ENCODE peak calls at places on chromosomes 16 and 17, in five cellular contexts. H is colonic mucosa, V is esophagus muscularis mucosa, U is WTC11, D is fibroblast of the aortic adventitia. Q is an unnamed sample.

GRCh38 chr16:67537636-67538591 is 9.3 kb downstream of the RIPOR1 start:
- DNase-seq in H (peak; percentile 57), V (no peak), U (peak; percentile 42), D (no peak), Q (peak; percentile 77)

GRCh38 chr17:14070344-14071007 is 1.2 kb downstream of the COX10 start:
- DNase-seq in H (peak; percentile 43), V (no peak), U (no peak), D (no peak), Q (no peak)

GRCh38 chr16:23700509-23700908 is 12.5 kb downstream of the ERN2 start:
- DNase-seq in H (no peak), V (no peak), U (peak; percentile 65), D (no peak), Q (no peak)

GRCh38 chr17:71188811-71189492 is 931.9 kb upstream of the SOX9 start:
- DNase-seq in H (no peak), V (no peak), U (no peak), D (peak; percentile 49), Q (no peak)

GRCh38 chr17:51391992-51392654 is 131.8 kb downstream of the UTP18 start:
- DNase-seq in H (no peak), V (no peak), U (no peak), D (no peak), Q (no peak)

GRCh38 chr16:14560523-14560922 is 69.5 kb downstream of the PARN start:
- DNase-seq in H (no peak), V (no peak), U (no peak), D (peak; percentile 37), Q (no peak)

GRCh38 chr16:21611178-21611545 is 11.8 kb downstream of the METTL9 start:
- DNase-seq in H (no peak), V (no peak), U (no peak), D (peak; percentile 52), Q (no peak)

GRCh38 chr16:86158688-86159360 is 259.9 kb downstream of the IRF8 start:
- DNase-seq in H (no peak), V (no peak), U (no peak), D (no peak), Q (no peak)

GRCh38 chr16:69773255-69773947 is 11.3 kb downstream of the WWP2 start:
- DNase-seq in H (no peak), V (no peak), U (no peak), D (no peak), Q (no peak)

GRCh38 chr16:22206847-22207714 is 1.0 kb downstream of the EEF2K start:
- DNase-seq in H (peak; percentile 82), V (peak; percentile 94), U (peak; percentile 33), D (peak; percentile 90), Q (peak; percentile 91)

GRCh38 chr16:24580665-24581064 is 41.3 kb downstream of the RBBP6 start:
- DNase-seq in H (no peak), V (no peak), U (no peak), D (peak; percentile 69), Q (no peak)

GRCh38 chr16:61024180-61024900 is 1011.9 kb downstream of the CDH8 start:
- DNase-seq in H (no peak), V (no peak), U (no peak), D (no peak), Q (no peak)

GRCh38 chr16:79628501-79628975 is 28.0 kb upstream of the MAF start:
- DNase-seq in H (no peak), V (no peak), U (no peak), D (no peak), Q (no peak)

GRCh38 chr16:79685871-79686270 is 85.3 kb upstream of the MAF start:
- DNase-seq in H (no peak), V (peak; percentile 47), U (no peak), D (no peak), Q (no peak)

GRCh38 chr17:59963738-59964454 is 644 bp downstream of the RNFT1 start:
- DNase-seq in H (peak; percentile 50), V (peak; percentile 91), U (no peak), D (peak; percentile 56), Q (peak; percentile 53)

GRCh38 chr16:27265982-27266381 is 2.6 kb downstream of the NSMCE1 start:
- DNase-seq in H (no peak), V (peak; percentile 37), U (no peak), D (no peak), Q (no peak)

DNA sequence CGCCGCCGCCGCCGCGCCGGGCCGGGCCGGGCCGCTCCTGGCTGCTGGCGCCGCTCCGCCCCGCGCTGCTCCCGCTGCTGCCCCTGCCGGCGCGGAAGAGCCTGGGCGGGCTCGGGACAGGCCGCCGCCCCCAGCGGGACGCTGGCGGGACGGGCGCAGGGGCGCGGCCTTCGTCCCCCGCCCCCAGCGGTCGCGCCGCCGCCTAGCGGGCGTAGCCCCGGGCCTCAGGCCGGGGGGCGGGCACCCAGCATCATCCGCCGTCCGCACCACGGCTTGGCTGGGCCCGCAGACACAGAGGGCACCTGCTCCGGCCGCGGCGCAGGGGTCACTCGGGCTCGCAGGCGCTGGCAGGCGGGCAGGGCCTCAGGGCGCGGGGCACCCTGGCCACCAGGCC is at the start of gene AMFR:
- DNase-seq in H (peak; percentile 51), V (no peak), U (peak; percentile 51), D (peak; percentile 72), Q (peak; percentile 78)
- TF ChIP-seq CTCF in H (no peak), V (peak; percentile 47), U (peak; percentile 21), D (peak; percentile 14), Q (peak; percentile 71)

DNA sequence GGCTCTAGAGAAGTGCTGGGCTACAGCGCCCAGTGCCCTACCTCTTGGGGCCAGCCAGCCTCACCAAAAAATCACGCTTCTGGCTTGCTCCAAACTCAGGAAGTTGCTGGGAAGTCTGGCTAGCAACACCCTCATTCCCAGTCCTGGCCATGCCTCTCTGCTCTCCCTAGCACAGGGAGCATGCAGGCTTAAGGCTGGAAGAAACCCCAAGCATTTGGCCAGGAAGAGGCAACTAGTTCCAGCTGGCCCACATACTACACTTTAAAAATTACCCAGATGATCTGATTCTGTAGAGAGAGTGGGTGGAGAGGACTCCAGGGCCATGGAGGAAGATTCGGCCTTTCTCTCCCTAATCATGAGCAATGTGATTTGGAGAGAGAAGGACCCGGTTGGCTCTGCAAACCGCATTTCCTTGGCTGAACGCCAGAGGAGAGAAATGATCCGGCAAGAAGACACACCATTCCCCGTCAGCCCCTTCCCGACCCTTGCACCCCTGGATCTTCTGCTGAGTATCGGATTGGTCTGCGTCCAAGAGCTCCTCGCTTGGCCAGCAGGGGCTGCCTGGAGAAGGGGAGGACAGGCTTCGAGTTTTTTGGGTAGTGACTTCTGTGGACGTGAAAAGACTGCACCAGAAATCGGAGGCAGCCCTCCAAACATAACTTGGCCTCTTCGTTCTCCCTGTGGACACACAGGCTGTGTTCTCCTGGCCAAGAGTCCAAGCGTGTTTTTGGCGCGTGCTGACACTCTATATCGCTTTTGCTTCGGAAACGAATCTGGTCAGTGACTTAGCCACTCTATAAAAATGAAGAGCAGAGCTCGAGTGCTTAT is 406.3 kb downstream of the WWOX start:
- DNase-seq in H (peak; percentile 61), V (no peak), U (peak; percentile 17), D (peak; percentile 52), Q (peak; percentile 76)
- TF ChIP-seq CTCF in H (no peak), V (no peak), U (no peak), D (peak; percentile 33), Q (peak; percentile 14)

GRCh38 chr16:87662254-87663204 is 60.2 kb downstream of the JPH3 start:
- DNase-seq in H (no peak), V (no peak), U (no peak), D (no peak), Q (no peak)

GRCh38 chr16:87658564-87659225 is 56.4 kb downstream of the JPH3 start:
- DNase-seq in H (no peak), V (no peak), U (no peak), D (no peak), Q (no peak)

GRCh38 chr16:87664792-87665191 is 62.5 kb downstream of the JPH3 start:
- DNase-seq in H (no peak), V (no peak), U (no peak), D (no peak), Q (no peak)

GRCh38 chr16:87665193-87665592 is 62.9 kb downstream of the JPH3 start:
- DNase-seq in H (no peak), V (no peak), U (no peak), D (no peak), Q (no peak)

GRCh38 chr16:87661561-87661960 is 59.3 kb downstream of the JPH3 start:
- DNase-seq in H (no peak), V (no peak), U (peak; percentile 82), D (peak; percentile 51), Q (peak; percentile 58)
- TF ChIP-seq CTCF in H (no peak), V (no peak), U (no peak), D (no peak), Q (no peak)

DNA sequence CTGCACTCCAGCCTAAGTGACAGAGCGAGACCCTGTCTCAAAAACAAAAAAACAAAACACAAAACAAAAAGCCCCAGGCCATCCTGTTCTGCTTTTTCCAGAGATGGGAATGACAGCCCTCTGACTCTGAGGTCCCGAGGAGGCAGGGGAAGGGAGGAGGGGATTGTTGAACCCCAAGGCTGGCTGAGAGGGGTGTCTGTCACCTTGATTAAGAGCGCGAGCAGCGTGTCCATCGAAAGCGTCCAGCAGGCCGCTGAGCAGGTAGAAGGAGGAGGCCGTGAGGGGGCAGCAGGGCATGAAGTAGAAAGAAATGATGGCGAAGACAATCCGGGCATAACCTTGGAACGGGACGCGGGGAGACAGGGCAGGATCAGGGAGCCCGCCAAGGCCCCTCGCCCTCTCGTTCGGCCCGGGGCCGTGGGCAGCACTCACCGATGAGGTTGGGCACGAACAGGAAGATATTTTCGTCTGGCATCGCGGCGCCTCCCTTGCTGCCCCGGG is 593 bp downstream of the CDIPT start:
- DNase-seq in H (peak; percentile 39), V (no peak), U (no peak), D (peak; percentile 27), Q (peak; percentile 31)
- TF ChIP-seq CTCF in H (no peak), V (no peak), U (no peak), D (peak; percentile 33), Q (no peak)

GRCh38 chr16:2473999-2474876 is 689 bp upstream of the TBC1D24 start:
- DNase-seq in H (peak; percentile 58), V (no peak), U (peak; percentile 42), D (no peak), Q (peak; percentile 81)
- TF ChIP-seq CTCF in H (no peak), V (peak; percentile 39), U (no peak), D (no peak), Q (peak; percentile 55)

DNA sequence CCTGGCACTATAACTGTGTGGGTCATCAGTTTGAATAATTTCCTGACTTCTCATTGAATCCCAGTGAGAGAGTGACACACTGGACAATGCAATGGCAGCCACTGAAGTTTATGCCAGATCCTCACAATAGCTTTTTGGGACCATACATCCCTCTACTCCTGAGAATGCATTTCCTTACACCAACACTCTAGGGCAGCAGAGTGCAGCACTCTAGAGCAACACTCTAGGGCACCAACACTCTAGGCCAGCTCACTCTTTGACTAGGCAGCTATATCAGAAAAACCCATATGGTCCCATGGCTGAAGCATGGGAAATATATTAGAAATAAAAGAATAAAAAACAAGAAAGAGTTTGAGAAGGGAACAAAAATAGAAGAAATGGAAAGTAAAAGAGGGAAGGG is 309.2 kb downstream of the MAP2K6 start:
- DNase-seq in H (no peak), V (no peak), U (no peak), D (no peak), Q (no peak)
- TF ChIP-seq CTCF in H (no peak), V (no peak), U (no peak), D (peak; percentile 32), Q (no peak)

DNA sequence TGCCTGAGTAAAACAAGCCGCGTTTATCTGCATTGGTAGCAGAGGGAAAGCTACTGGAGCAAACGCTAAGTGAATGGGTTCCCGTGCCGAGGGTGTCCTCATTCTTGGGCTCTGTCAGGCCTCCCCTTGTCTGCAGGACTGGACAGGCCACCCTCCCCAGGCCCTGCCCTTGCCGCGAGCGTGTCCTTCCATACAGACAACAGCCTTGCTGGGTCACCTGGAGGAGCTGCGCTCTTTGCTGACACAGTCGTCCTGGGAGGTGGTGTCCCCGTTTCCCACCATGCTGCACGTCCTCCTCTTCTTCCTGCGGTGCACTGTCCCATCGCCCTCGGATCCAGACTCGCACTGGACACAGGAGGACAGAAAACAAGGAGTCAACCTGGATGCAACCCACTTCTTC is 7.8 kb upstream of the MXRA7 start:
- DNase-seq in H (no peak), V (no peak), U (no peak), D (no peak), Q (no peak)
- TF ChIP-seq CTCF in H (no peak), V (no peak), U (no peak), D (no peak), Q (no peak)